ENCODE peak calls at places on chromosome 11, in six cellular contexts. N is fibroblast of lung, T is upper lobe of right lung, B is cardiac fibroblast, G is astrocyte of the cerebellum, E is pancreas. M is an unnamed sample.

GRCh38 chr11:102430158-102430836 is 22.3 kb downstream of the TMEM123 start:
- DNase-seq in N (peak), T (no peak), B (no peak), G (no peak), E (no peak), M (no peak)

GRCh38 chr11:122491486-122491885 is 164.0 kb upstream of the UBASH3B start:
- DNase-seq in N (peak), T (no peak), B (peak), G (no peak), E (no peak), M (peak)

GRCh38 chr11:70332567-70332966 is 62.1 kb downstream of the PPFIA1 start:
- DNase-seq in N (no peak), T (no peak), B (no peak), G (no peak), E (no peak), M (no peak)

GRCh38 chr11:111283945-111284481 is 14.3 kb upstream of the POU2AF3 start:
- DNase-seq in N (no peak), T (no peak), B (no peak), G (no peak), E (no peak), M (no peak)

GRCh38 chr11:60844045-60844869 is 2.3 kb downstream of the CCDC86 start:
- DNase-seq in N (peak), T (no peak), B (no peak), G (no peak), E (no peak), M (no peak)

GRCh38 chr11:34366522-34366921 is 8.7 kb upstream of the ABTB2 start:
- DNase-seq in N (peak), T (no peak), B (peak), G (no peak), E (peak), M (no peak)

GRCh38 chr11:65788801-65789200 is 1.9 kb downstream of the OVOL1 start:
- DNase-seq in N (no peak), T (no peak), B (no peak), G (no peak), E (no peak), M (no peak)

GRCh38 chr11:118087933-118088332 is 1.2 kb upstream of the SMIM35 start:
- DNase-seq in N (no peak), T (no peak), B (no peak), G (no peak), E (no peak), M (no peak)

GRCh38 chr11:3840289-3840869 is 380 bp downstream of the RHOG start:
- DNase-seq in N (no peak), T (no peak), B (no peak), G (no peak), E (no peak), M (no peak)

GRCh38 chr11:79052539-79052938 is 388.3 kb downstream of the TENM4 start:
- DNase-seq in N (peak), T (no peak), B (peak), G (no peak), E (no peak), M (no peak)

GRCh38 chr11:109037856-109038780 is 373.2 kb downstream of the DDX10 start:
- DNase-seq in N (peak), T (no peak), B (peak), G (peak), E (no peak), M (peak)

GRCh38 chr11:123382555-123383074 is 47.5 kb upstream of the GRAMD1B start:
- DNase-seq in N (no peak), T (no peak), B (no peak), G (no peak), E (no peak), M (no peak)

GRCh38 chr11:80505771-80506170 is 1064.9 kb upstream of the TENM4 start:
- DNase-seq in N (no peak), T (no peak), B (no peak), G (no peak), E (no peak), M (no peak)

GRCh38 chr11:125990244-125990643 is 44.4 kb downstream of the VSIG10L2 start:
- DNase-seq in N (peak), T (no peak), B (peak), G (peak), E (no peak), M (peak)

GRCh38 chr11:9017773-9018172 is 14.0 kb upstream of the NRIP3 start:
- DNase-seq in N (no peak), T (peak), B (peak), G (no peak), E (peak), M (no peak)

GRCh38 chr11:27041141-27041869 is 690 bp downstream of the BBOX1 start:
- DNase-seq in N (no peak), T (no peak), B (no peak), G (peak), E (no peak), M (no peak)

GRCh38 chr11:35418847-35419712 is at the start of gene SLC1A2:
- DNase-seq in N (no peak), T (peak), B (peak), G (no peak), E (no peak), M (no peak)

GRCh38 chr11:114259124-114259526 is 37.1 kb upstream of the NNMT start:
- DNase-seq in N (no peak), T (peak), B (no peak), G (no peak), E (peak), M (no peak)

GRCh38 chr11:126190792-126191191 is 20.7 kb downstream of the RPUSD4 start:
- DNase-seq in N (no peak), T (no peak), B (no peak), G (no peak), E (no peak), M (no peak)

GRCh38 chr11:119416606-119417580 is 6.1 kb downstream of the THY1 start:
- DNase-seq in N (peak), T (no peak), B (peak), G (no peak), E (no peak), M (no peak)

GRCh38 chr11:73404048-73404447 is 27.8 kb downstream of the RELT start:
- DNase-seq in N (peak), T (no peak), B (peak), G (no peak), E (no peak), M (no peak)

GRCh38 chr11:75107187-75107586 is 10.5 kb upstream of the OR2AT4 start:
- DNase-seq in N (no peak), T (no peak), B (peak), G (no peak), E (no peak), M (no peak)

GRCh38 chr11:128342511-128343133 is 244.7 kb downstream of the ETS1 start:
- DNase-seq in N (peak), T (peak), B (peak), G (peak), E (no peak), M (peak)

GRCh38 chr11:47867821-47868220 is 19.7 kb upstream of the NUP160 start:
- DNase-seq in N (no peak), T (no peak), B (peak), G (no peak), E (no peak), M (no peak)

GRCh38 chr11:34798985-34799384 is 117.2 kb downstream of the APIP start:
- DNase-seq in N (no peak), T (no peak), B (no peak), G (no peak), E (no peak), M (no peak)

GRCh38 chr11:109864834-109865557 is 228.2 kb upstream of the ZC3H12C start:
- DNase-seq in N (peak), T (no peak), B (peak), G (no peak), E (no peak), M (no peak)

GRCh38 chr11:65180877-65181568 is 705 bp upstream of the CAPN1 start:
- DNase-seq in N (peak), T (peak), B (peak), G (no peak), E (peak), M (no peak)

GRCh38 chr11:31940396-31941037 is 129.4 kb upstream of the PAX6 start:
- DNase-seq in N (peak), T (no peak), B (peak), G (peak), E (no peak), M (no peak)

GRCh38 chr11:111378773-111379499 is at the start of gene POU2AF1:
- DNase-seq in N (no peak), T (no peak), B (peak), G (peak), E (no peak), M (peak)

GRCh38 chr11:62142921-62143320 is 19.1 kb downstream of the INCENP start:
- DNase-seq in N (no peak), T (peak), B (peak), G (no peak), E (no peak), M (no peak)

DNA sequence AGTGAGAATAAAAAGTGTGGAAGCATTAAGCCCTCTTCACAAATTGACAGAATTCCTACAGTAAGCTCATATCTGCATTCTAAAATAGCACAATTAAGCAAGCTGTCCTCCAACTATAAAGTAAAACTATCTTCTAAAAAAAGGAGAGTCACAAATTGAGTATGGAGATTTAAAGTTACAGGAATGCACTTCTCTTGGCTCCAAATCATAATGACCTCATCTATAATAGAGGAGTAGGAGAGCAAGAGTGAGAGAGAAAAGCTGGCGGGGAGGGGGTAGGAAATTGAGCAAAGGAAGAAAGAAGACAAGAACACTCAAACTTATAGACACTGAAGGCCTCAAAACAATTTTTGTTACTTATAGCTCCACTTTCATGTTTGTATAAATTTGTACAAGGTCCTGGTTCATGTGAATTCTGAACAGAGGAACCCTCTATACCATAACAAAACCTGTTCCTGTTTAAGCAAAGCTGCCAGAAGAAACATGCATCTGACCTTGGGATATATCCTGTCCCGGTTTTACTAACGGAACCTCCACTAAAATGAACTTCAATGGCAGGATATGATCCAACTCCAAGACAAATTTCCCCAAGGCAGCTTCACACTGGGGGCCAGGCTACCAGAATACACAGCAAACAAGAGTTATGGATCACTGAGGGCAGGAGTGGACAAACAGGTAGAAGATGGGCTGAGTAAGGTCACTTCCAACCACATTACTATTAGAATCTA is 37.2 kb downstream of the SLC35F2 start:
- DNase-seq in N (peak), T (no peak), B (peak), G (no peak), E (no peak), M (no peak)
- TF ChIP-seq CTCF in N (no peak), T (no peak), B (no peak), G (no peak), E (no peak), M (no peak)

DNA sequence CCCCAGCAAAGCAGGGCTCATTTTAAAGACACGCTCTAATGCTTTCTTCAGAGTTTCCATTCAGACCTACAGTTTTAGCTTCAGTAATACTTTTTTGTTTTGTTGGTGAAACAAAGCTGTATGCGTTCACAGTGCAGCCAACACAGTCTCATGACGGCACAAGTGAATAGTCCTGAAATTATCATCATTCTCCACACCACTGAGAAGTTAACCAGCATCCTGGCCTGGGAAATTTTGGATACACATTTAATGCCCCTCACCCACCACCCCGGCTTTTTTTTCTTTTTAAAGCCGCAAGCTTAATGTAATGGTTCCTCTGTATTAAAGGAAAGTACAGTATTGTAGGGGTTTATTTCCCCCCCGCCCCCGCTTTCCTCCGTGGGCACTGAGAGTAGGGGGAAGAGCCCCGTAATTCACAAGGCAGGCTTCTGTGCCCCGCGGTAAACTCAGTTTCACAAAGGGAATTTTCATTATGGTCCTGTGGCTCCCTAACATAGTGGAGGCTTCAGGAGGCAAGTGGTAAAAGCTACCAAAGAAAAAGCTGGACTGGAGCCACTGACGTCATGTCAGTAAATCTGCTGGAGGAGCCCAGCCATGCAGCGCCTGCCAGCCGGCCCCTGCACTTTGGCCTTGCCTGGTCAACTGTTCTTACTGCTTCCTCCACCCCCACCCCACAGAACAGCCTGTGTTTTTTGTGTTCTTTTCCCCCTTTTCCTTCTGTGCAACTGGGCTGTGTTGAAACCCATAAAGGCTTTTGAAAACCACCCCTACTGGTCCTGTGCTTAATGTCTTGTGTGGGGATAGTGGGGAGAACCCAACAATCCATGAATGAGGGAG is 18.2 kb downstream of the TEAD1 start:
- DNase-seq in N (peak), T (peak), B (peak), G (peak), E (peak), M (peak)
- H3K4me3 ChIP-seq in N (peak), T (no peak), B (peak), G (peak), E (no peak), M (peak)

DNA sequence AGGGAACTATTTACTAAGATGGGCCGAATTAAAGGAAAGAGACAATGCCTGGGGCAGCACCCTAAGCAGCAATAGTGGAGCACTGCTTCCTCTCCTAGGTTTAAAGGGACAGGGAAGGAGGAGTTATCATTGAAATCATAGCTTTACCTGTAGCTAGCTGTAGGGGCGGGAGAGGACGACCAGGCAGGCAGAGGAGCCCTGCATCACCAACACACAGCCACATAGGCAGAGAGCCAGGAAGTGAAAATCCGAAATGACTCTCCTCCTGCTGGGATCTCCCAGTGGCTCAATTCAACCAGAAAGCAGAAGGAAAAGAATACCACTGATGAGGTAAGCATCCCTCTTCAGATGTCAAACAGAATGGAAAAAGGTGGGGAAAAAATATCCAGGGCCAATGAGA is 20.4 kb downstream of the MRGPRX4 start:
- DNase-seq in N (no peak), T (no peak), B (no peak), G (no peak), E (no peak), M (no peak)
- TF ChIP-seq CTCF in N (no peak), T (no peak), B (no peak), G (no peak), E (no peak), M (no peak)

GRCh38 chr11:451738-452137 is 1.7 kb downstream of the PTDSS2 start:
- DNase-seq in N (no peak), T (no peak), B (no peak), G (no peak), E (no peak), M (no peak)
- H3K4me3 ChIP-seq in N (peak), T (peak), B (peak), G (peak), E (peak), M (peak)

DNA sequence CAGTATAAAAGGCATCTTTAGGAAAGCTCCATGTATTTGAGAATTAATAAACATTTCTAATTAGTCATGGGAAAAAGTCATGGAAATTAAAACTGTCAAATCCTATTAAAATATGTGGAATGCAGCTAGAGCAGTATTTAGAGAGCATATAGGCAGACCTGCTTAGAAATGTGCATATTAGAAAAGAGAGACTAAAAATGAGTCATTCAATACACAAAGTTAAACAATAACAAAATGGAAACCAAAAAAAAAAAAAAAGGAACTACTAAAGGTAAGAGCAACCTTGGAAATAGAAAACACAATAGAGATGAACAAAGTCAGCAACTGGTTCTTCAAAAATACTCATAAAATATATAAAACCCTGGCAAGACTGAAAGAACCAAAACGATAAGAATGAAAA is 59.7 kb upstream of the RASSF10 start:
- DNase-seq in N (no peak), T (no peak), B (no peak), G (no peak), E (no peak), M (no peak)
- TF ChIP-seq CTCF in N (no peak), T (no peak), B (no peak), G (no peak), E (no peak), M (no peak)

DNA sequence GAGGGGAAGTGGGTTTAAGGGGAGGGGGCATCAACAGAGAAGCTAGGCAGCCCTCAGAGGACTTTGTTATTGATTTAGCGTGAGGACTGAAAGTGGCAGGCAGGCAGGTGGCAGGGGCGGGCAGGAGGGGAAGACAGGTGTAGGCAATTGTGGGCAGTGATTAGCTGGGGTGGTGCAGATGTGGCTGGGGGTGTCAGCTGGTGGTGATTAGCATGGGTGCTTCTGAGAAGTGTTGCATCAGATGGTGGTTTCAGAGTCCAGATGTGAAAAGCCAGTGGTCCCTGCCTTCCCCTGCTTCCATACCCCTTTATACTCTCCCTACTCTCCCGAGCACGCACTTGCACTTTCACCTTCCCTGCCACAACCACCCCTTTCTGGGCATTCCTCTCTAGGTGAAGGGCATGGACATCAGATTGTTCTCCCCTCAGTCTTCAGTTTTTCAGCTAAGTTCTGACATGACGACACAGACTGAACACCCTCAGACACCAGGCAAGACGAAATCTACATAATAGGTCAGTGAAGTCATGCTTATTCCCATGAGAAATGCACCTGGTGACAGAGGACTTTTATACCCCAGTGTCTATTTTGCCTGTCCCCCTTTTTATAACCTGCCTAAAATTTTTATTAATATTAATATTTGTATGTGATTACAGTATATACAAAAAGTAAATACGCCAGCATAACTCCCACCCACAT is 435.7 kb upstream of the CADM1 start:
- DNase-seq in N (no peak), T (no peak), B (no peak), G (no peak), E (no peak), M (no peak)
- H3K4me3 ChIP-seq in N (no peak), T (no peak), B (no peak), G (no peak), E (no peak), M (no peak)

GRCh38 chr11:2400761-2401435 is 348 bp downstream of the TSSC4 start:
- DNase-seq in N (no peak), T (no peak), B (no peak), G (no peak), E (peak), M (no peak)

GRCh38 chr11:2402890-2403645 is 2.5 kb downstream of the TSSC4 start:
- DNase-seq in N (no peak), T (no peak), B (no peak), G (no peak), E (no peak), M (no peak)

GRCh38 chr11:2400069-2400760 is at the start of gene TSSC4:
- DNase-seq in N (peak), T (peak), B (peak), G (peak), E (peak), M (peak)

GRCh38 chr11:2402106-2402505 is 1.6 kb downstream of the TSSC4 start:
- DNase-seq in N (no peak), T (no peak), B (no peak), G (no peak), E (no peak), M (no peak)

GRCh38 chr11:2401436-2401984 is 960 bp downstream of the TSSC4 start:
- DNase-seq in N (no peak), T (no peak), B (no peak), G (no peak), E (no peak), M (no peak)
- TF ChIP-seq CTCF in N (no peak), T (no peak), B (no peak), G (no peak), E (no peak), M (no peak)

GRCh38 chr11:76781046-76781801 is 1.9 kb upstream of the TSKU start:
- DNase-seq in N (no peak), T (no peak), B (no peak), G (no peak), E (no peak), M (no peak)
- H3K4me3 ChIP-seq in N (no peak), T (no peak), B (no peak), G (no peak), E (no peak), M (no peak)

M was measured in AG09309.